ENCODE peak calls at places on chromosome X, in ten cellular contexts. Q is hypothalamus; W is anterior cingulate cortex; M is tibial artery; N is kidney epithelial cell; Z is left ventricle myocardium superior; C is AG20443; J is dermis blood vessel endothelial cell; L is NCI-H1105 treated with DMSO at 0.1 percent for 48 hours; H is stimulated activated CD8-positive, alpha-beta memory T cell treated with anti-CD3 and anti-CD28 coated beads, Interleukin-15, amount 100 ng/mL, for 4 hours. P is an unnamed sample.

GRCh38 chrX:10085223-10085622 is 71.6 kb upstream of the CLCN4 start:
- DNase-seq in N (no peak), W (no peak), C (no peak), Z (no peak), Q (no peak), J (peak; percentile 70), L (no peak), H (no peak), M (no peak), P (no peak)

GRCh38 chrX:104459796-104460195 is 106.2 kb upstream of the IL1RAPL2 start:
- DNase-seq in L (no peak), C (no peak), M (no peak), W (no peak), N (no peak), H (no peak), Z (no peak), Q (no peak), J (no peak), P (no peak)

GRCh38 chrX:145751943-145752342 is 65.7 kb upstream of the SLITRK2 start:
- DNase-seq in Z (no peak), M (no peak), J (no peak), C (no peak), L (no peak), H (no peak), N (no peak), W (no peak), Q (no peak), P (no peak)

GRCh38 chrX:95703696-95704095 is 980.9 kb upstream of the DIAPH2 start:
- DNase-seq in J (no peak), Q (no peak), M (no peak), L (no peak), N (no peak), H (no peak), C (no peak), W (no peak), Z (no peak), P (no peak)

GRCh38 chrX:39439910-39440733 is 638.9 kb downstream of the MID1IP1 start:
- DNase-seq in L (no peak), W (no peak), C (no peak), N (no peak), Q (no peak), M (no peak), J (no peak), Z (no peak), H (no peak), P (peak; percentile 38)

GRCh38 chrX:21153503-21153902 is 220.7 kb upstream of the CNKSR2 start:
- DNase-seq in J (no peak), Z (peak; percentile 23), N (no peak), W (no peak), H (no peak), Q (no peak), C (peak; percentile 42), M (no peak), L (no peak), P (peak; percentile 66)

GRCh38 chrX:14801136-14801535 is 71.7 kb downstream of the FANCB start:
- DNase-seq in M (no peak), J (no peak), L (no peak), Z (no peak), C (peak; percentile 28), Q (no peak), H (no peak), W (no peak), N (no peak), P (no peak)

GRCh38 chrX:8607326-8607725 is 124.6 kb downstream of the ANOS1 start:
- DNase-seq in L (no peak), W (no peak), M (no peak), Z (no peak), N (peak; percentile 31), Q (no peak), J (no peak), C (no peak), H (no peak), P (no peak)

GRCh38 chrX:27600686-27601085 is 10.5 kb downstream of the DCAF8L2 start:
- DNase-seq in N (no peak), H (no peak), Q (no peak), Z (no peak), W (no peak), J (peak; percentile 16), L (no peak), C (no peak), M (no peak), P (no peak)

GRCh38 chrX:149469406-149469805 is 35.7 kb downstream of the IDS start:
- DNase-seq in C (peak; percentile 16), Q (no peak), M (no peak), L (no peak), J (no peak), W (no peak), Z (no peak), H (no peak), N (no peak), P (no peak)

GRCh38 chrX:25049347-25049746 is 33.6 kb upstream of the ARX start:
- DNase-seq in C (no peak), H (no peak), L (no peak), J (no peak), Z (no peak), W (no peak), N (no peak), Q (no peak), M (no peak), P (no peak)

GRCh38 chrX:47796433-47796906 is 40.2 kb upstream of the ZNF81 start:
- DNase-seq in L (no peak), Q (no peak), Z (no peak), M (no peak), N (no peak), H (no peak), W (no peak), J (no peak), C (peak; percentile 19), P (no peak)

GRCh38 chrX:9091253-9091652 is 57.3 kb upstream of the FAM9B start:
- DNase-seq in M (no peak), C (no peak), W (no peak), L (no peak), N (no peak), H (no peak), Q (no peak), Z (no peak), J (no peak), P (no peak)

GRCh38 chrX:53266914-53267313 is 14.5 kb downstream of the IQSEC2 start:
- DNase-seq in Q (no peak), C (no peak), Z (no peak), W (no peak), M (no peak), L (no peak), H (no peak), J (no peak), N (no peak), P (no peak)

GRCh38 chrX:139826065-139827044 is 106.5 kb downstream of the ATP11C start:
- DNase-seq in H (no peak), W (no peak), M (no peak), C (peak; percentile 57), Q (no peak), L (peak; percentile 6), J (peak; percentile 70), N (no peak), Z (no peak), P (no peak)

GRCh38 chrX:42803320-42803719 is 25.4 kb upstream of the PPP1R2C start:
- DNase-seq in H (no peak), J (no peak), C (peak; percentile 24), Q (no peak), L (no peak), Z (no peak), W (no peak), M (no peak), N (no peak), P (no peak)

GRCh38 chrX:107654778-107655761 is 26.8 kb downstream of the PRPS1 start:
- DNase-seq in M (peak; percentile 77), J (peak; percentile 74), W (no peak), H (no peak), C (peak; percentile 77), N (peak; percentile 78), Z (peak; percentile 64), Q (no peak), L (peak; percentile 46), P (peak; percentile 88)

GRCh38 chrX:106168107-106168506 is at the start of gene PWWP3B:
- DNase-seq in L (peak; percentile 28), Z (peak; percentile 42), C (peak; percentile 2), W (no peak), Q (no peak), N (peak; percentile 26), H (no peak), M (no peak), J (no peak), P (no peak)

GRCh38 chrX:25427873-25428555 is 412.2 kb upstream of the ARX start:
- DNase-seq in W (no peak), J (no peak), Z (no peak), C (no peak), Q (no peak), M (no peak), L (no peak), H (no peak), N (no peak), P (no peak)

GRCh38 chrX:20063716-20064351 is 52.9 kb downstream of the MAP7D2 start:
- DNase-seq in Z (no peak), W (no peak), L (no peak), Q (no peak), H (no peak), C (no peak), J (no peak), N (no peak), M (no peak), P (no peak)

GRCh38 chrX:107537815-107538214 is 88.4 kb downstream of the FRMPD3 start:
- DNase-seq in M (no peak), Q (no peak), H (no peak), C (peak; percentile 49), Z (no peak), L (no peak), J (peak; percentile 54), N (no peak), W (no peak), P (no peak)

P was measured in sigmoid colon.